ENCODE peak calls at places on chromosomes 4 and X, in eight cellular contexts. J is glomerular endothelial cell; R is amniotic stem cell; V is NCI-H524; P is HS-27A; O is caudate nucleus; N is cardiac muscle cell; A is stimulated activated CD4-positive, alpha-beta T cell treated with anti-CD3 and anti-CD28 coated beads, Interleukin-15, amount 100 ng/mL, for 24 hours. F is an unnamed sample.

GRCh38 chrX:144219035-144219434 is 335.2 kb downstream of the UBE2NL start:
- DNase-seq in O (no peak), J (no peak), P (no peak), R (no peak), A (no peak), N (peak; percentile 48), V (no peak), F (no peak)

GRCh38 chr4:113646456-113646809 is 115.1 kb downstream of the CAMK2D start:
- DNase-seq in V (no peak), A (no peak), J (no peak), N (peak; percentile 9), P (no peak), R (no peak), O (no peak), F (no peak)

GRCh38 chr4:120049732-120050494 is 16.7 kb downstream of the MAD2L1 start:
- DNase-seq in P (no peak), O (peak; percentile 66), R (peak; percentile 74), A (peak; percentile 72), N (peak; percentile 76), V (peak; percentile 82), J (peak; percentile 71), F (peak; percentile 72)

GRCh38 chr4:157023941-157024340 is 52.0 kb upstream of the GLRB start:
- DNase-seq in N (no peak), J (no peak), V (no peak), R (no peak), A (no peak), O (no peak), P (no peak), F (no peak)

GRCh38 chr4:5976431-5976830 is 41.8 kb downstream of the C4orf50 start:
- DNase-seq in V (peak; percentile 28), O (no peak), R (no peak), N (no peak), P (no peak), A (no peak), J (no peak), F (no peak)

GRCh38 chrX:9312922-9313867 is 151.7 kb upstream of the TBL1X start:
- DNase-seq in A (peak; percentile 79), R (no peak), V (peak; percentile 56), O (no peak), N (peak; percentile 38), J (no peak), P (no peak), F (no peak)

GRCh38 chr4:116453127-116453526 is 632.2 kb downstream of the TRAM1L1 start:
- DNase-seq in P (no peak), J (no peak), O (no peak), N (no peak), R (no peak), A (no peak), V (no peak), F (no peak)

GRCh38 chr4:5133201-5133600 is 81.9 kb downstream of the STK32B start:
- DNase-seq in N (no peak), J (peak; percentile 9), A (no peak), P (no peak), R (no peak), V (no peak), O (no peak), F (no peak)

GRCh38 chr4:152024881-152025280 is 264.1 kb upstream of the GATB start:
- DNase-seq in R (no peak), N (no peak), P (no peak), A (no peak), J (no peak), V (no peak), O (no peak), F (no peak)

GRCh38 chr4:93897559-93897958 is 69.0 kb downstream of the ATOH1 start:
- DNase-seq in R (no peak), V (peak; percentile 37), P (no peak), J (peak; percentile 1), N (peak; percentile 23), O (no peak), A (no peak), F (no peak)

GRCh38 chr4:140884431-140885058 is 128.4 kb upstream of the TBC1D9 start:
- DNase-seq in V (peak; percentile 40), P (peak; percentile 39), N (peak; percentile 83), A (peak; percentile 30), J (peak; percentile 47), R (peak; percentile 5), O (no peak), F (no peak)

GRCh38 chr4:149095798-149096197 is 653.6 kb upstream of the NR3C2 start:
- DNase-seq in R (no peak), P (peak; percentile 15), O (no peak), N (no peak), J (no peak), V (no peak), A (no peak), F (no peak)

GRCh38 chrX:110743679-110744340 is 51.8 kb downstream of the CHRDL1 start:
- DNase-seq in R (no peak), A (no peak), P (no peak), O (no peak), N (no peak), V (no peak), J (no peak), F (no peak)

GRCh38 chr4:165013691-165014090 is 18.1 kb upstream of the TRIM60 start:
- DNase-seq in P (no peak), V (no peak), A (no peak), O (no peak), R (no peak), N (no peak), J (no peak), F (no peak)

GRCh38 chrX:52277666-52278065 is 91.2 kb upstream of the XAGE2 start:
- DNase-seq in P (no peak), R (no peak), J (no peak), A (no peak), V (no peak), O (no peak), N (no peak), F (no peak)

GRCh38 chr4:117479673-117480072 is 394.3 kb upstream of the TRAM1L1 start:
- DNase-seq in V (no peak), N (no peak), R (no peak), O (no peak), J (no peak), P (no peak), A (peak; percentile 3), F (no peak)

GRCh38 chr4:121270384-121270783 is 106.3 kb upstream of the TNIP3 start:
- DNase-seq in N (no peak), J (no peak), R (no peak), V (no peak), A (no peak), P (no peak), O (no peak), F (no peak)

GRCh38 chr4:147924604-147925412 is 192.9 kb downstream of the ARHGAP10 start:
- DNase-seq in R (no peak), V (peak; percentile 38), A (peak; percentile 5), P (no peak), O (no peak), N (peak; percentile 39), J (peak; percentile 10), F (no peak)

GRCh38 chr4:124529131-124529530 is 183.4 kb downstream of the ANKRD50 start:
- DNase-seq in P (no peak), A (no peak), N (no peak), R (no peak), O (no peak), V (no peak), J (no peak), F (no peak)